ENCODE peak calls at places on chromosomes 2 and 18, in five cellular contexts. One of them, this sample, is unnamed. For H3K9me2, the result is how much of the 10 kb centered on the place peaks cover.

GRCh38 chr18:25341861-25342260 is 10.1 kb downstream of the ZNF521 start:
- DNase-seq in GM23338: no peak
- DNase-seq in GM23248: no peak
- DNase-seq in HCT116: no peak
- DNase-seq in OCI-LY7: no peak
- DNase-seq in this sample: no peak

GRCh38 chr2:99803846-99804245 is 314.0 kb upstream of the REV1 start:
- DNase-seq in GM23338: no peak
- DNase-seq in HCT116: no peak
- DNase-seq in OCI-LY7: no peak
- DNase-seq in GM23248: no peak
- DNase-seq in this sample: no peak

GRCh38 chr2:128450211-128451015 is 131.7 kb upstream of the HS6ST1 start:
- DNase-seq in GM23248: no peak
- DNase-seq in GM23338: no peak
- DNase-seq in OCI-LY7: no peak
- DNase-seq in HCT116: no peak
- DNase-seq in this sample: no peak

GRCh38 chr18:63197246-63197791 is 122.2 kb downstream of the BCL2 start:
- DNase-seq in GM23338: no peak
- DNase-seq in HCT116: no peak
- DNase-seq in GM23248: no peak
- DNase-seq in OCI-LY7: peak
- DNase-seq in this sample: no peak

GRCh38 chr18:56770873-56771272 is 119.7 kb downstream of the WDR7 start:
- DNase-seq in OCI-LY7: no peak
- DNase-seq in HCT116: no peak
- DNase-seq in GM23338: no peak
- DNase-seq in GM23248: peak
- DNase-seq in this sample: no peak

GRCh38 chr18:75376004-75376403 is 51.5 kb downstream of the SMIM21 start:
- DNase-seq in GM23248: no peak
- DNase-seq in OCI-LY7: no peak
- DNase-seq in HCT116: no peak
- DNase-seq in GM23338: no peak
- DNase-seq in this sample: no peak

GRCh38 chr18:9547767-9548166 is 66.6 kb downstream of the PPP4R1 start:
- DNase-seq in OCI-LY7: no peak
- DNase-seq in HCT116: no peak
- DNase-seq in GM23338: no peak
- DNase-seq in GM23248: no peak
- DNase-seq in this sample: no peak

GRCh38 chr2:25041307-25041927 is 459 bp upstream of the EFR3B start:
- DNase-seq in HCT116: peak
- DNase-seq in GM23338: peak
- DNase-seq in GM23248: peak
- DNase-seq in OCI-LY7: peak
- DNase-seq in this sample: peak

GRCh38 chr18:10274327-10274726 is 180.1 kb upstream of the APCDD1 start:
- DNase-seq in GM23338: no peak
- DNase-seq in OCI-LY7: no peak
- DNase-seq in GM23248: peak
- DNase-seq in HCT116: no peak
- DNase-seq in this sample: no peak

GRCh38 chr2:27211241-27211942 is 449 bp upstream of the ATRAID start:
- DNase-seq in GM23248: peak
- DNase-seq in HCT116: no peak
- DNase-seq in GM23338: peak
- DNase-seq in OCI-LY7: peak
- DNase-seq in this sample: no peak

GRCh38 chr2:226799976-226800940 is 638 bp upstream of the IRS1 start:
- DNase-seq in HCT116: no peak
- DNase-seq in GM23338: peak
- DNase-seq in GM23248: peak
- DNase-seq in OCI-LY7: peak
- DNase-seq in this sample: peak

GRCh38 chr2:20424300-20425290 is 22.3 kb upstream of the RHOB start:
- DNase-seq in GM23338: peak
- DNase-seq in OCI-LY7: peak
- DNase-seq in GM23248: peak
- DNase-seq in HCT116: no peak
- DNase-seq in this sample: no peak

GRCh38 chr2:197251576-197251975 is 59.0 kb downstream of the ANKRD44 start:
- DNase-seq in OCI-LY7: no peak
- DNase-seq in GM23338: no peak
- DNase-seq in GM23248: peak
- DNase-seq in HCT116: no peak
- DNase-seq in this sample: no peak

GRCh38 chr2:76039505-76039904 is 328.8 kb upstream of the GCFC2 start:
- DNase-seq in OCI-LY7: no peak
- DNase-seq in GM23338: no peak
- DNase-seq in HCT116: no peak
- DNase-seq in GM23248: no peak
- DNase-seq in this sample: no peak

GRCh38 chr2:195543902-195544894 is 112.8 kb upstream of the SLC39A10 start:
- DNase-seq in GM23248: peak
- DNase-seq in GM23338: no peak
- DNase-seq in HCT116: no peak
- DNase-seq in OCI-LY7: no peak
- DNase-seq in this sample: no peak

DNA sequence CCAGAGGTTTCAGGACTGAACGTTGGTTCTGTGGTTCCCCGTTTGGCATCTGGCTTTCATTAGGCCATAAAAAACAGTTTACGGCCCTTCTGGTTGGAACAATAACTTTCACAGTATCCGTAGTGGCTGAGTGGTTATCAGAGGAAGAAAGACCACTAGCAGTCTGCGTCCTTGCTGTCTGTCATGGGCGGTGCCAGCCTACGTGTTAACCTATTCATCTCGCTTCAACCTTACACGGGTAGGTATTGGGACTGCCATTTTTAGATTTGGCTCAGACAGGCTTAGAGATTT is 42.6 kb upstream of the ROCK2 start:
- DNase-seq in GM23338: no peak
- DNase-seq in GM23248: peak
- DNase-seq in OCI-LY7: no peak
- DNase-seq in HCT116: no peak
- DNase-seq in this sample: peak
- TF ChIP-seq EZH2phosphoT487 in GM23338: no peak
- TF ChIP-seq EZH2phosphoT487 in GM23248: no peak
- TF ChIP-seq EZH2phosphoT487 in OCI-LY7: no peak
- TF ChIP-seq EZH2phosphoT487 in HCT116: no peak
- TF ChIP-seq EZH2phosphoT487 in this sample: no peak

DNA sequence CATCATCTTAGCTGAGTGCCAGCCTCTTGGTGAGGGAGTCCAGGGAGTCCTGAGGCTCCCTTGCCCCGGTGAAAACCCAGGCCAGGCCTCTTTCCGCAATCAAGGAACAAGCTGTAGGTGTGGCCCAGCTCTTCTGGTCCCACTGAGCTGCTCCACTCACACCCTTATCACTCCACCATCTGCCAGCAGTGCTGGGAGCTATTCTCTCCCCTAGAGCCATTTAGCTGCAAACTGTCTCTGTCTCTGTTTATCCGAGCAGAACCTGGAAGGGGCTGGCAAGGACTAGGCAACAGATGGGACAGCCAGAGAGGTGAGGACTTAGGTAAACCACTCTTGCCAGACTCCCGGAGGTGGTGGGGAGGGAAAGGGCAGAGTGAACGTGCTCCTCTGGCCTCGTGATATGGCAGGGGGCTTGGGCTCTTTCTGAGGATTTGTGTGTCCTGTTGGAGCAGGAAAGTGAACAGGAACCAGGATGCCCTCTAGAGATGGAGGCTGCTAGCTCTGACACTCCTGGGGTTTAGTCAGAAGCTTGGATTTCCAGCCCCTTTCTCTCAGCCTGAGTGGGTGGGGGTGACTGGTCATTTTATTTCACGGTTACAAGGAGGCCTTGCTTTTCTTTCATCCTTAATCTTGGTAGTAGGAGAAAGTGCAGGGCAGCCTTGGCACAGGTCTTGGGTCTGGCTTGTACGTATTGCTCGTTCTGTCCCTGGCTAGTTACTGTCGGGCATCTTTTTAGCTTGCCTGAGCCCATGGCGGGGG is 19.6 kb downstream of the B3GNT2 start:
- DNase-seq in GM23248: peak
- DNase-seq in HCT116: no peak
- DNase-seq in OCI-LY7: no peak
- DNase-seq in GM23338: no peak
- DNase-seq in this sample: peak
- H3K9me2 ChIP-seq in GM23248: under half
- H3K9me2 ChIP-seq in HCT116: under half
- H3K9me2 ChIP-seq in OCI-LY7: under half
- H3K9me2 ChIP-seq in GM23338: under half
- H3K9me2 ChIP-seq in this sample: under half

DNA sequence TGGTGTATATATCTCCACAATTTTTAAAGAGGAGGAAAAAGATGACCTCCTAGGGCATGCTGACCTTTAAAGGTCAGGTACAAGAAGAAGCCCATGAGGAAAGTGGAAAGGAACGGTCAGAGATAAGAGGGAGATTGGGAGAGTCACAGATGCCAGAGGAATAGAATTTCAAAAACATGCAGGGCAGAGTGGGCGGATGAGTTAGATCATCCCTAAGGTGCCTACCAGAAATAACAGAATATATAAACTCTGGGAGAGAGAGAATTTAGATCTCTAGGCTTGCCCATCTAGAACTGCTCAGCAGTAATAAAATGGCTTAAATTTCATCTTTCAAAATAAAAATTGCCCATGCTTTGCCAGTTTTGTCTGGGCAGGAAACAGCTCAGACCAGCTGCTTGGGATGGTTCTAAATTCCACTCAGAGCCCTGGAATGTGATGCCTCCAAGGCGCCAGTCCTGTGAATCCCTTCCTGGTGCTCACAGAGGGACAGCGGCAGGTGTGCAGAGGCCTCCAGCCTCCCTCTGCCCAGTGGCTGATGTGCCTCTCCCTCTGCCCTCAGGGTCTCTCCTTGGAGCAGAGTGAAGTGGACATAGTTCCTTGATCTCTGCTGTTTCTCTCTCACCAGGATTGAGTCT is 130.9 kb downstream of the ANTXR1 start:
- DNase-seq in HCT116: no peak
- DNase-seq in GM23338: no peak
- DNase-seq in GM23248: peak
- DNase-seq in OCI-LY7: no peak
- DNase-seq in this sample: no peak
- H2AFZ ChIP-seq in HCT116: no peak
- H2AFZ ChIP-seq in GM23338: no peak
- H2AFZ ChIP-seq in GM23248: no peak
- H2AFZ ChIP-seq in OCI-LY7: no peak
- H2AFZ ChIP-seq in this sample: no peak

DNA sequence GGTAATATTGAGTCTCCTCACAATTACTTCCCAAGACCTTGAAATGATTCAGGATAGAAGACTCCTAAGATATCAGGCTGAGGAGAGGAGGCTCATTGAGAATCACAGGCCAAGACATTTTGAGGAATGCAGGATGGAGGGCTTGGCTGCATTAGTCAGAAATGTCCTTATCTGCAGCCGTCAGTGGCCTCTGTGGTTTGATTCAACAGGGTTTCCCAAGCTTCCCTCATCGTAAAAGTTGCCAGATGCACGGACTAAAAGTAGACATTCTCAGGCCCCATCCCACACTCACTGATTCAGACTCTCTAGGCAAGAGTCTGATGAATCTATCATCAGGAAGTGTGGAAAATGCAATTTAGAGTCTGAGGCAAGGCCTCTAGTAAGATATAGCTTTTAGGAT is 34.0 kb upstream of the TMEM178A start:
- DNase-seq in HCT116: no peak
- DNase-seq in OCI-LY7: no peak
- DNase-seq in GM23248: peak
- DNase-seq in GM23338: no peak
- DNase-seq in this sample: peak
- TF ChIP-seq EZH2phosphoT487 in HCT116: no peak
- TF ChIP-seq EZH2phosphoT487 in OCI-LY7: no peak
- TF ChIP-seq EZH2phosphoT487 in GM23248: peak
- TF ChIP-seq EZH2phosphoT487 in GM23338: no peak
- TF ChIP-seq EZH2phosphoT487 in this sample: no peak

This sample was measured in hepatocyte.